ENCODE peak calls at places on chromosomes 6 and 20, in seven cellular contexts. One of them, this sample, is unnamed.

GRCh38 chr20:14853079-14853478 is 515.7 kb upstream of the FLRT3 start:
- DNase-seq in NCI-H2081: no peak
- DNase-seq in right atrium auricular region: no peak
- DNase-seq in effector memory CD4-positive, alpha-beta T cell: no peak
- DNase-seq in ELR: no peak
- DNase-seq in stimulated activated naive CD8-positive, alpha-beta T cell treated with anti-CD3 and anti-CD28 coated beads, Interleukin-15, Interleukin-2, amounts not matched to agents 100 U/mL and 50 U/mL, for 24 hours: no peak
- DNase-seq in stimulated activated CD8-positive, alpha-beta memory T cell treated with anti-CD3 and anti-CD28 coated beads, Interleukin-2, amount 100 ng/mL, for 1 hour: no peak
- DNase-seq in this sample: no peak

GRCh38 chr20:13353261-13353945 is 132.3 kb downstream of the ISM1 start:
- DNase-seq in effector memory CD4-positive, alpha-beta T cell: no peak
- DNase-seq in ELR: no peak
- DNase-seq in stimulated activated naive CD8-positive, alpha-beta T cell treated with anti-CD3 and anti-CD28 coated beads, Interleukin-15, Interleukin-2, amounts not matched to agents 100 U/mL and 50 U/mL, for 24 hours: no peak
- DNase-seq in NCI-H2081: peak; percentile 34
- DNase-seq in stimulated activated CD8-positive, alpha-beta memory T cell treated with anti-CD3 and anti-CD28 coated beads, Interleukin-2, amount 100 ng/mL, for 1 hour: no peak
- DNase-seq in right atrium auricular region: no peak
- DNase-seq in this sample: no peak

GRCh38 chr6:123873974-123874373 is 70.3 kb downstream of the NKAIN2 start:
- DNase-seq in ELR: no peak
- DNase-seq in stimulated activated naive CD8-positive, alpha-beta T cell treated with anti-CD3 and anti-CD28 coated beads, Interleukin-15, Interleukin-2, amounts not matched to agents 100 U/mL and 50 U/mL, for 24 hours: no peak
- DNase-seq in effector memory CD4-positive, alpha-beta T cell: no peak
- DNase-seq in right atrium auricular region: no peak
- DNase-seq in stimulated activated CD8-positive, alpha-beta memory T cell treated with anti-CD3 and anti-CD28 coated beads, Interleukin-2, amount 100 ng/mL, for 1 hour: no peak
- DNase-seq in NCI-H2081: no peak
- DNase-seq in this sample: no peak

GRCh38 chr6:138297761-138298298 is 79.5 kb upstream of the PBOV1 start:
- DNase-seq in effector memory CD4-positive, alpha-beta T cell: no peak
- DNase-seq in ELR: no peak
- DNase-seq in right atrium auricular region: no peak
- DNase-seq in stimulated activated naive CD8-positive, alpha-beta T cell treated with anti-CD3 and anti-CD28 coated beads, Interleukin-15, Interleukin-2, amounts not matched to agents 100 U/mL and 50 U/mL, for 24 hours: no peak
- DNase-seq in stimulated activated CD8-positive, alpha-beta memory T cell treated with anti-CD3 and anti-CD28 coated beads, Interleukin-2, amount 100 ng/mL, for 1 hour: no peak
- DNase-seq in NCI-H2081: no peak
- DNase-seq in this sample: no peak

GRCh38 chr6:108626777-108627176 is 66.1 kb downstream of the FOXO3 start:
- DNase-seq in NCI-H2081: no peak
- DNase-seq in stimulated activated naive CD8-positive, alpha-beta T cell treated with anti-CD3 and anti-CD28 coated beads, Interleukin-15, Interleukin-2, amounts not matched to agents 100 U/mL and 50 U/mL, for 24 hours: no peak
- DNase-seq in ELR: no peak
- DNase-seq in effector memory CD4-positive, alpha-beta T cell: no peak
- DNase-seq in right atrium auricular region: no peak
- DNase-seq in stimulated activated CD8-positive, alpha-beta memory T cell treated with anti-CD3 and anti-CD28 coated beads, Interleukin-2, amount 100 ng/mL, for 1 hour: no peak
- DNase-seq in this sample: no peak

GRCh38 chr20:13017235-13017634 is 8.5 kb downstream of the SPTLC3 start:
- DNase-seq in ELR: peak; percentile 41
- DNase-seq in stimulated activated naive CD8-positive, alpha-beta T cell treated with anti-CD3 and anti-CD28 coated beads, Interleukin-15, Interleukin-2, amounts not matched to agents 100 U/mL and 50 U/mL, for 24 hours: no peak
- DNase-seq in effector memory CD4-positive, alpha-beta T cell: no peak
- DNase-seq in right atrium auricular region: no peak
- DNase-seq in NCI-H2081: no peak
- DNase-seq in stimulated activated CD8-positive, alpha-beta memory T cell treated with anti-CD3 and anti-CD28 coated beads, Interleukin-2, amount 100 ng/mL, for 1 hour: no peak
- DNase-seq in this sample: no peak

GRCh38 chr20:60362531-60362930 is 404.3 kb downstream of the CDH26 start:
- DNase-seq in NCI-H2081: no peak
- DNase-seq in ELR: no peak
- DNase-seq in stimulated activated naive CD8-positive, alpha-beta T cell treated with anti-CD3 and anti-CD28 coated beads, Interleukin-15, Interleukin-2, amounts not matched to agents 100 U/mL and 50 U/mL, for 24 hours: no peak
- DNase-seq in right atrium auricular region: no peak
- DNase-seq in effector memory CD4-positive, alpha-beta T cell: no peak
- DNase-seq in stimulated activated CD8-positive, alpha-beta memory T cell treated with anti-CD3 and anti-CD28 coated beads, Interleukin-2, amount 100 ng/mL, for 1 hour: no peak
- DNase-seq in this sample: no peak

GRCh38 chr6:52124126-52125121 is 37.0 kb upstream of the PKHD1 start:
- DNase-seq in NCI-H2081: no peak
- DNase-seq in right atrium auricular region: no peak
- DNase-seq in stimulated activated CD8-positive, alpha-beta memory T cell treated with anti-CD3 and anti-CD28 coated beads, Interleukin-2, amount 100 ng/mL, for 1 hour: no peak
- DNase-seq in effector memory CD4-positive, alpha-beta T cell: no peak
- DNase-seq in stimulated activated naive CD8-positive, alpha-beta T cell treated with anti-CD3 and anti-CD28 coated beads, Interleukin-15, Interleukin-2, amounts not matched to agents 100 U/mL and 50 U/mL, for 24 hours: no peak
- DNase-seq in ELR: no peak
- DNase-seq in this sample: no peak

GRCh38 chr6:35181313-35181932 is 32.3 kb upstream of the SCUBE3 start:
- DNase-seq in right atrium auricular region: no peak
- DNase-seq in stimulated activated CD8-positive, alpha-beta memory T cell treated with anti-CD3 and anti-CD28 coated beads, Interleukin-2, amount 100 ng/mL, for 1 hour: no peak
- DNase-seq in effector memory CD4-positive, alpha-beta T cell: no peak
- DNase-seq in stimulated activated naive CD8-positive, alpha-beta T cell treated with anti-CD3 and anti-CD28 coated beads, Interleukin-15, Interleukin-2, amounts not matched to agents 100 U/mL and 50 U/mL, for 24 hours: no peak
- DNase-seq in ELR: peak; percentile 60
- DNase-seq in NCI-H2081: no peak
- DNase-seq in this sample: no peak

GRCh38 chr20:50305636-50306477 is 115.2 kb downstream of the CEBPB start:
- DNase-seq in right atrium auricular region: no peak
- DNase-seq in ELR: peak; percentile 52
- DNase-seq in stimulated activated naive CD8-positive, alpha-beta T cell treated with anti-CD3 and anti-CD28 coated beads, Interleukin-15, Interleukin-2, amounts not matched to agents 100 U/mL and 50 U/mL, for 24 hours: no peak
- DNase-seq in NCI-H2081: peak; percentile 70
- DNase-seq in stimulated activated CD8-positive, alpha-beta memory T cell treated with anti-CD3 and anti-CD28 coated beads, Interleukin-2, amount 100 ng/mL, for 1 hour: no peak
- DNase-seq in effector memory CD4-positive, alpha-beta T cell: no peak
- DNase-seq in this sample: no peak

This sample was measured in activated CD8-positive, alpha-beta T cell treated with anti-CD3 and anti-CD28 coated beads, Interleukin-2, amount 10 ng/mL, durations not matched to agents 7 days and 5 days.